ENCODE peak calls at places on chromosome 19, in six cellular contexts. One of them, this sample, is unnamed.

GRCh38 chr19:5113101-5113557 is 144.2 kb downstream of the KDM4B start:
- DNase-seq in HEK293T: no peak
- DNase-seq in activated effector memory CD4-positive, alpha-beta T cell treated with Interleukin-2 at 50 U/mL for 16 hours: no peak
- DNase-seq in ACHN: no peak
- DNase-seq in stimulated activated CD8-positive, alpha-beta memory T cell treated with anti-CD3 and anti-CD28 coated beads, Interleukin-15, amount 100 ng/mL, for 4 hours: no peak
- DNase-seq in AG04450: no peak
- DNase-seq in this sample: no peak

GRCh38 chr19:5534787-5535586 is 32.8 kb downstream of the TINCR start:
- DNase-seq in activated effector memory CD4-positive, alpha-beta T cell treated with Interleukin-2 at 50 U/mL for 16 hours: no peak
- DNase-seq in AG04450: no peak
- DNase-seq in HEK293T: peak; percentile 66
- DNase-seq in stimulated activated CD8-positive, alpha-beta memory T cell treated with anti-CD3 and anti-CD28 coated beads, Interleukin-15, amount 100 ng/mL, for 4 hours: no peak
- DNase-seq in ACHN: peak; percentile 20
- DNase-seq in this sample: no peak

GRCh38 chr19:18675779-18676178 is 7.7 kb upstream of the CRTC1 start:
- DNase-seq in AG04450: no peak
- DNase-seq in HEK293T: peak; percentile 34
- DNase-seq in ACHN: peak; percentile 34
- DNase-seq in activated effector memory CD4-positive, alpha-beta T cell treated with Interleukin-2 at 50 U/mL for 16 hours: no peak
- DNase-seq in stimulated activated CD8-positive, alpha-beta memory T cell treated with anti-CD3 and anti-CD28 coated beads, Interleukin-15, amount 100 ng/mL, for 4 hours: no peak
- DNase-seq in this sample: no peak

GRCh38 chr19:51339313-51339686 is 2.6 kb downstream of the VSIG10L start:
- DNase-seq in stimulated activated CD8-positive, alpha-beta memory T cell treated with anti-CD3 and anti-CD28 coated beads, Interleukin-15, amount 100 ng/mL, for 4 hours: no peak
- DNase-seq in AG04450: no peak
- DNase-seq in ACHN: no peak
- DNase-seq in activated effector memory CD4-positive, alpha-beta T cell treated with Interleukin-2 at 50 U/mL for 16 hours: no peak
- DNase-seq in HEK293T: no peak
- DNase-seq in this sample: no peak

GRCh38 chr19:53388904-53389303 is 6.0 kb upstream of the ZNF765 start:
- DNase-seq in HEK293T: no peak
- DNase-seq in stimulated activated CD8-positive, alpha-beta memory T cell treated with anti-CD3 and anti-CD28 coated beads, Interleukin-15, amount 100 ng/mL, for 4 hours: no peak
- DNase-seq in ACHN: no peak
- DNase-seq in AG04450: no peak
- DNase-seq in activated effector memory CD4-positive, alpha-beta T cell treated with Interleukin-2 at 50 U/mL for 16 hours: no peak
- DNase-seq in this sample: no peak

GRCh38 chr19:46748325-46749109 is 2.3 kb upstream of the STRN4 start:
- DNase-seq in activated effector memory CD4-positive, alpha-beta T cell treated with Interleukin-2 at 50 U/mL for 16 hours: peak; percentile 59
- DNase-seq in HEK293T: peak; percentile 64
- DNase-seq in stimulated activated CD8-positive, alpha-beta memory T cell treated with anti-CD3 and anti-CD28 coated beads, Interleukin-15, amount 100 ng/mL, for 4 hours: no peak
- DNase-seq in AG04450: no peak
- DNase-seq in ACHN: peak; percentile 33
- DNase-seq in this sample: no peak

GRCh38 chr19:6476155-6476895 is 5.3 kb downstream of the DENND1C start:
- DNase-seq in AG04450: no peak
- DNase-seq in ACHN: peak; percentile 82
- DNase-seq in activated effector memory CD4-positive, alpha-beta T cell treated with Interleukin-2 at 50 U/mL for 16 hours: peak; percentile 35
- DNase-seq in stimulated activated CD8-positive, alpha-beta memory T cell treated with anti-CD3 and anti-CD28 coated beads, Interleukin-15, amount 100 ng/mL, for 4 hours: no peak
- DNase-seq in HEK293T: peak; percentile 98
- DNase-seq in this sample: no peak

GRCh38 chr19:49336482-49337266 is 1.5 kb downstream of the CD37 start:
- DNase-seq in ACHN: no peak
- DNase-seq in activated effector memory CD4-positive, alpha-beta T cell treated with Interleukin-2 at 50 U/mL for 16 hours: no peak
- DNase-seq in AG04450: no peak
- DNase-seq in HEK293T: no peak
- DNase-seq in stimulated activated CD8-positive, alpha-beta memory T cell treated with anti-CD3 and anti-CD28 coated beads, Interleukin-15, amount 100 ng/mL, for 4 hours: no peak
- DNase-seq in this sample: no peak

GRCh38 chr19:40143612-40144011 is 47.6 kb upstream of the MAP3K10 start:
- DNase-seq in HEK293T: no peak
- DNase-seq in stimulated activated CD8-positive, alpha-beta memory T cell treated with anti-CD3 and anti-CD28 coated beads, Interleukin-15, amount 100 ng/mL, for 4 hours: peak; percentile 15
- DNase-seq in activated effector memory CD4-positive, alpha-beta T cell treated with Interleukin-2 at 50 U/mL for 16 hours: no peak
- DNase-seq in AG04450: no peak
- DNase-seq in ACHN: no peak
- DNase-seq in this sample: no peak

GRCh38 chr19:54462713-54463530 is 656 bp downstream of the LENG9 start:
- DNase-seq in AG04450: no peak
- DNase-seq in ACHN: no peak
- DNase-seq in activated effector memory CD4-positive, alpha-beta T cell treated with Interleukin-2 at 50 U/mL for 16 hours: peak; percentile 62
- DNase-seq in stimulated activated CD8-positive, alpha-beta memory T cell treated with anti-CD3 and anti-CD28 coated beads, Interleukin-15, amount 100 ng/mL, for 4 hours: peak; percentile 47
- DNase-seq in HEK293T: no peak
- DNase-seq in this sample: no peak

GRCh38 chr19:38649305-38650179 is 2.1 kb downstream of the ACTN4 start:
- DNase-seq in HEK293T: no peak
- DNase-seq in activated effector memory CD4-positive, alpha-beta T cell treated with Interleukin-2 at 50 U/mL for 16 hours: no peak
- DNase-seq in stimulated activated CD8-positive, alpha-beta memory T cell treated with anti-CD3 and anti-CD28 coated beads, Interleukin-15, amount 100 ng/mL, for 4 hours: no peak
- DNase-seq in AG04450: no peak
- DNase-seq in ACHN: peak; percentile 45
- DNase-seq in this sample: no peak

GRCh38 chr19:43465468-43466120 is at the start of gene LYPD3:
- DNase-seq in stimulated activated CD8-positive, alpha-beta memory T cell treated with anti-CD3 and anti-CD28 coated beads, Interleukin-15, amount 100 ng/mL, for 4 hours: no peak
- DNase-seq in ACHN: no peak
- DNase-seq in HEK293T: no peak
- DNase-seq in AG04450: no peak
- DNase-seq in activated effector memory CD4-positive, alpha-beta T cell treated with Interleukin-2 at 50 U/mL for 16 hours: no peak
- DNase-seq in this sample: peak; percentile 88

GRCh38 chr19:13807421-13808021 is 12.3 kb downstream of the ZSWIM4 start:
- DNase-seq in AG04450: no peak
- DNase-seq in stimulated activated CD8-positive, alpha-beta memory T cell treated with anti-CD3 and anti-CD28 coated beads, Interleukin-15, amount 100 ng/mL, for 4 hours: no peak
- DNase-seq in activated effector memory CD4-positive, alpha-beta T cell treated with Interleukin-2 at 50 U/mL for 16 hours: no peak
- DNase-seq in HEK293T: no peak
- DNase-seq in ACHN: no peak
- DNase-seq in this sample: no peak

GRCh38 chr19:10149427-10149826 is 29.7 kb upstream of the EIF3G start:
- DNase-seq in AG04450: no peak
- DNase-seq in ACHN: no peak
- DNase-seq in activated effector memory CD4-positive, alpha-beta T cell treated with Interleukin-2 at 50 U/mL for 16 hours: no peak
- DNase-seq in stimulated activated CD8-positive, alpha-beta memory T cell treated with anti-CD3 and anti-CD28 coated beads, Interleukin-15, amount 100 ng/mL, for 4 hours: no peak
- DNase-seq in HEK293T: no peak
- DNase-seq in this sample: no peak

GRCh38 chr19:48102870-48103751 is 7.5 kb downstream of the PLA2G4C start:
- DNase-seq in AG04450: no peak
- DNase-seq in ACHN: peak; percentile 31
- DNase-seq in activated effector memory CD4-positive, alpha-beta T cell treated with Interleukin-2 at 50 U/mL for 16 hours: no peak
- DNase-seq in stimulated activated CD8-positive, alpha-beta memory T cell treated with anti-CD3 and anti-CD28 coated beads, Interleukin-15, amount 100 ng/mL, for 4 hours: no peak
- DNase-seq in HEK293T: peak; percentile 71
- DNase-seq in this sample: no peak

GRCh38 chr19:13839938-13840750 is 36.8 kb upstream of the NANOS3 start:
- DNase-seq in stimulated activated CD8-positive, alpha-beta memory T cell treated with anti-CD3 and anti-CD28 coated beads, Interleukin-15, amount 100 ng/mL, for 4 hours: no peak
- DNase-seq in activated effector memory CD4-positive, alpha-beta T cell treated with Interleukin-2 at 50 U/mL for 16 hours: no peak
- DNase-seq in HEK293T: no peak
- DNase-seq in ACHN: peak; percentile 71
- DNase-seq in AG04450: no peak
- DNase-seq in this sample: no peak

GRCh38 chr19:38661996-38662395 is 14.5 kb downstream of the ACTN4 start:
- DNase-seq in AG04450: no peak
- DNase-seq in activated effector memory CD4-positive, alpha-beta T cell treated with Interleukin-2 at 50 U/mL for 16 hours: no peak
- DNase-seq in HEK293T: no peak
- DNase-seq in ACHN: no peak
- DNase-seq in stimulated activated CD8-positive, alpha-beta memory T cell treated with anti-CD3 and anti-CD28 coated beads, Interleukin-15, amount 100 ng/mL, for 4 hours: no peak
- DNase-seq in this sample: no peak

GRCh38 chr19:2695288-2695866 is 7.1 kb downstream of the GNG7 start:
- DNase-seq in ACHN: no peak
- DNase-seq in AG04450: no peak
- DNase-seq in HEK293T: no peak
- DNase-seq in activated effector memory CD4-positive, alpha-beta T cell treated with Interleukin-2 at 50 U/mL for 16 hours: no peak
- DNase-seq in stimulated activated CD8-positive, alpha-beta memory T cell treated with anti-CD3 and anti-CD28 coated beads, Interleukin-15, amount 100 ng/mL, for 4 hours: no peak
- DNase-seq in this sample: no peak

GRCh38 chr19:48873476-48874308 is 1.5 kb downstream of the PPP1R15A start:
- DNase-seq in stimulated activated CD8-positive, alpha-beta memory T cell treated with anti-CD3 and anti-CD28 coated beads, Interleukin-15, amount 100 ng/mL, for 4 hours: no peak
- DNase-seq in ACHN: no peak
- DNase-seq in activated effector memory CD4-positive, alpha-beta T cell treated with Interleukin-2 at 50 U/mL for 16 hours: no peak
- DNase-seq in HEK293T: no peak
- DNase-seq in AG04450: no peak
- DNase-seq in this sample: no peak

GRCh38 chr19:17090501-17091074 is 15.0 kb downstream of the MYO9B start:
- DNase-seq in stimulated activated CD8-positive, alpha-beta memory T cell treated with anti-CD3 and anti-CD28 coated beads, Interleukin-15, amount 100 ng/mL, for 4 hours: no peak
- DNase-seq in ACHN: no peak
- DNase-seq in HEK293T: no peak
- DNase-seq in AG04450: no peak
- DNase-seq in activated effector memory CD4-positive, alpha-beta T cell treated with Interleukin-2 at 50 U/mL for 16 hours: no peak
- DNase-seq in this sample: no peak

GRCh38 chr19:16070366-16070990 is 5.8 kb upstream of the TPM4 start:
- DNase-seq in stimulated activated CD8-positive, alpha-beta memory T cell treated with anti-CD3 and anti-CD28 coated beads, Interleukin-15, amount 100 ng/mL, for 4 hours: peak; percentile 56
- DNase-seq in AG04450: no peak
- DNase-seq in HEK293T: no peak
- DNase-seq in ACHN: no peak
- DNase-seq in activated effector memory CD4-positive, alpha-beta T cell treated with Interleukin-2 at 50 U/mL for 16 hours: peak; percentile 90
- DNase-seq in this sample: peak; percentile 76

GRCh38 chr19:7907122-7907521 is 3.4 kb downstream of the MAP2K7 start:
- DNase-seq in activated effector memory CD4-positive, alpha-beta T cell treated with Interleukin-2 at 50 U/mL for 16 hours: no peak
- DNase-seq in AG04450: no peak
- DNase-seq in stimulated activated CD8-positive, alpha-beta memory T cell treated with anti-CD3 and anti-CD28 coated beads, Interleukin-15, amount 100 ng/mL, for 4 hours: no peak
- DNase-seq in ACHN: no peak
- DNase-seq in HEK293T: no peak
- DNase-seq in this sample: no peak

GRCh38 chr19:43476606-43477005 is 11.2 kb upstream of the LYPD3 start:
- DNase-seq in AG04450: peak; percentile 74
- DNase-seq in activated effector memory CD4-positive, alpha-beta T cell treated with Interleukin-2 at 50 U/mL for 16 hours: no peak
- DNase-seq in ACHN: peak; percentile 9
- DNase-seq in HEK293T: no peak
- DNase-seq in stimulated activated CD8-positive, alpha-beta memory T cell treated with anti-CD3 and anti-CD28 coated beads, Interleukin-15, amount 100 ng/mL, for 4 hours: no peak
- DNase-seq in this sample: no peak

GRCh38 chr19:1840541-1841115 is 7.7 kb downstream of the REXO1 start:
- DNase-seq in ACHN: no peak
- DNase-seq in stimulated activated CD8-positive, alpha-beta memory T cell treated with anti-CD3 and anti-CD28 coated beads, Interleukin-15, amount 100 ng/mL, for 4 hours: no peak
- DNase-seq in activated effector memory CD4-positive, alpha-beta T cell treated with Interleukin-2 at 50 U/mL for 16 hours: no peak
- DNase-seq in HEK293T: no peak
- DNase-seq in AG04450: no peak
- DNase-seq in this sample: no peak

GRCh38 chr19:8640402-8641004 is 10.1 kb downstream of the NFILZ start:
- DNase-seq in AG04450: no peak
- DNase-seq in stimulated activated CD8-positive, alpha-beta memory T cell treated with anti-CD3 and anti-CD28 coated beads, Interleukin-15, amount 100 ng/mL, for 4 hours: no peak
- DNase-seq in HEK293T: no peak
- DNase-seq in activated effector memory CD4-positive, alpha-beta T cell treated with Interleukin-2 at 50 U/mL for 16 hours: no peak
- DNase-seq in ACHN: no peak
- DNase-seq in this sample: no peak

GRCh38 chr19:49920624-49921363 is 8.2 kb upstream of the ATF5 start:
- DNase-seq in ACHN: no peak
- DNase-seq in activated effector memory CD4-positive, alpha-beta T cell treated with Interleukin-2 at 50 U/mL for 16 hours: no peak
- DNase-seq in HEK293T: no peak
- DNase-seq in stimulated activated CD8-positive, alpha-beta memory T cell treated with anti-CD3 and anti-CD28 coated beads, Interleukin-15, amount 100 ng/mL, for 4 hours: no peak
- DNase-seq in AG04450: no peak
- DNase-seq in this sample: no peak

GRCh38 chr19:3699071-3699740 is 1.1 kb downstream of the PIP5K1C start:
- DNase-seq in HEK293T: no peak
- DNase-seq in AG04450: no peak
- DNase-seq in ACHN: no peak
- DNase-seq in activated effector memory CD4-positive, alpha-beta T cell treated with Interleukin-2 at 50 U/mL for 16 hours: no peak
- DNase-seq in stimulated activated CD8-positive, alpha-beta memory T cell treated with anti-CD3 and anti-CD28 coated beads, Interleukin-15, amount 100 ng/mL, for 4 hours: no peak
- DNase-seq in this sample: no peak

GRCh38 chr19:56927791-56928207 is 87.3 kb upstream of the PEG3 start:
- DNase-seq in AG04450: no peak
- DNase-seq in HEK293T: no peak
- DNase-seq in activated effector memory CD4-positive, alpha-beta T cell treated with Interleukin-2 at 50 U/mL for 16 hours: no peak
- DNase-seq in stimulated activated CD8-positive, alpha-beta memory T cell treated with anti-CD3 and anti-CD28 coated beads, Interleukin-15, amount 100 ng/mL, for 4 hours: no peak
- DNase-seq in ACHN: no peak
- DNase-seq in this sample: no peak

GRCh38 chr19:8884416-8884815 is 52.2 kb downstream of the MBD3L1 start:
- DNase-seq in stimulated activated CD8-positive, alpha-beta memory T cell treated with anti-CD3 and anti-CD28 coated beads, Interleukin-15, amount 100 ng/mL, for 4 hours: no peak
- DNase-seq in activated effector memory CD4-positive, alpha-beta T cell treated with Interleukin-2 at 50 U/mL for 16 hours: no peak
- DNase-seq in AG04450: no peak
- DNase-seq in HEK293T: no peak
- DNase-seq in ACHN: no peak
- DNase-seq in this sample: no peak

GRCh38 chr19:41860419-41861097 is 503 bp downstream of the RPS19 start:
- DNase-seq in ACHN: no peak
- DNase-seq in stimulated activated CD8-positive, alpha-beta memory T cell treated with anti-CD3 and anti-CD28 coated beads, Interleukin-15, amount 100 ng/mL, for 4 hours: no peak
- DNase-seq in HEK293T: no peak
- DNase-seq in activated effector memory CD4-positive, alpha-beta T cell treated with Interleukin-2 at 50 U/mL for 16 hours: no peak
- DNase-seq in AG04450: no peak
- DNase-seq in this sample: no peak

GRCh38 chr19:55088543-55089265 is 13.0 kb downstream of the EPS8L1 start:
- DNase-seq in HEK293T: peak; percentile 82
- DNase-seq in stimulated activated CD8-positive, alpha-beta memory T cell treated with anti-CD3 and anti-CD28 coated beads, Interleukin-15, amount 100 ng/mL, for 4 hours: peak; percentile 38
- DNase-seq in AG04450: peak; percentile 13
- DNase-seq in activated effector memory CD4-positive, alpha-beta T cell treated with Interleukin-2 at 50 U/mL for 16 hours: peak; percentile 62
- DNase-seq in ACHN: peak; percentile 72
- DNase-seq in this sample: no peak

GRCh38 chr19:4208385-4209094 is 20.8 kb upstream of the EBI3 start:
- DNase-seq in HEK293T: no peak
- DNase-seq in stimulated activated CD8-positive, alpha-beta memory T cell treated with anti-CD3 and anti-CD28 coated beads, Interleukin-15, amount 100 ng/mL, for 4 hours: no peak
- DNase-seq in AG04450: no peak
- DNase-seq in activated effector memory CD4-positive, alpha-beta T cell treated with Interleukin-2 at 50 U/mL for 16 hours: no peak
- DNase-seq in ACHN: peak; percentile 63
- DNase-seq in this sample: no peak

GRCh38 chr19:41339936-41340335 is 13.8 kb downstream of the TGFB1 start:
- DNase-seq in ACHN: peak; percentile 96
- DNase-seq in AG04450: no peak
- DNase-seq in HEK293T: no peak
- DNase-seq in stimulated activated CD8-positive, alpha-beta memory T cell treated with anti-CD3 and anti-CD28 coated beads, Interleukin-15, amount 100 ng/mL, for 4 hours: no peak
- DNase-seq in activated effector memory CD4-positive, alpha-beta T cell treated with Interleukin-2 at 50 U/mL for 16 hours: no peak
- DNase-seq in this sample: no peak